ENCODE peak calls at places on chromosomes 4 and X, in seven cellular contexts. A is testis; E is GM03348; G is activated T-cell treated with anti-CD3 and anti-CD28 coated beads, Interleukin-2, amount 50 U/mL, for 72 hours; I is endothelial cell; B is BJ; F is AG08396. Q is an unnamed sample.

GRCh38 chr4:99915449-99915848 is 21.2 kb upstream of the LAMTOR3 start:
- DNase-seq in A (no peak), E (no peak), G (no peak), I (no peak), B (no peak), F (no peak), Q (no peak)

GRCh38 chr4:87213425-87213824 is 7.0 kb downstream of the KLHL8 start:
- DNase-seq in A (no peak), E (no peak), G (no peak), I (no peak), B (no peak), F (no peak), Q (no peak)

GRCh38 chrX:149511081-149511480 is 6.0 kb upstream of the IDS start:
- DNase-seq in A (no peak), E (no peak), G (no peak), I (no peak), B (no peak), F (no peak), Q (no peak)

GRCh38 chr4:26985836-26986235 is 125.2 kb downstream of the STIM2 start:
- DNase-seq in A (no peak), E (no peak), G (peak), I (no peak), B (no peak), F (no peak), Q (no peak)

GRCh38 chr4:65865489-65865888 is 195.2 kb upstream of the EPHA5 start:
- DNase-seq in A (peak), E (no peak), G (no peak), I (peak), B (no peak), F (no peak), Q (no peak)

GRCh38 chrX:16559206-16559619 is 90.7 kb upstream of the S100G start:
- DNase-seq in A (peak), E (peak), G (no peak), I (no peak), B (peak), F (peak), Q (no peak)

GRCh38 chr4:171573181-171573580 is 240.0 kb upstream of the GALNTL6 start:
- DNase-seq in A (no peak), E (no peak), G (no peak), I (no peak), B (no peak), F (no peak), Q (no peak)

GRCh38 chr4:48762408-48762807 is 17.7 kb downstream of the FRYL start:
- DNase-seq in A (no peak), E (no peak), G (no peak), I (no peak), B (no peak), F (no peak), Q (no peak)

GRCh38 chrX:3576886-3577516 is 136.4 kb downstream of the PRKX start:
- DNase-seq in A (no peak), E (peak), G (no peak), I (no peak), B (peak), F (no peak), Q (no peak)

GRCh38 chrX:49844622-49845021 is 15.5 kb downstream of the PAGE4 start:
- DNase-seq in A (no peak), E (no peak), G (no peak), I (no peak), B (no peak), F (no peak), Q (no peak)

GRCh38 chr4:176277162-176277904 is 8.3 kb upstream of the ASB5 start:
- DNase-seq in A (peak), E (peak), G (peak), I (peak), B (no peak), F (peak), Q (no peak)

GRCh38 chr4:158934996-158935669 is 166.3 kb downstream of the FNIP2 start:
- DNase-seq in A (no peak), E (peak), G (no peak), I (no peak), B (no peak), F (no peak), Q (no peak)

GRCh38 chrX:132744470-132744869 is 214.0 kb downstream of the HS6ST2 start:
- DNase-seq in A (no peak), E (no peak), G (no peak), I (no peak), B (no peak), F (no peak), Q (no peak)

GRCh38 chr4:71784569-71785197 is 804 bp upstream of the GC start:
- DNase-seq in A (no peak), E (no peak), G (no peak), I (no peak), B (no peak), F (no peak), Q (no peak)

GRCh38 chrX:81261576-81261975 is 59.7 kb downstream of the SH3BGRL start:
- DNase-seq in A (no peak), E (no peak), G (no peak), I (no peak), B (no peak), F (no peak), Q (no peak)

GRCh38 chrX:35439042-35439639 is 359.0 kb upstream of the MAGEB16 start:
- DNase-seq in A (no peak), E (no peak), G (no peak), I (no peak), B (no peak), F (no peak), Q (no peak)

GRCh38 chr4:70721747-70722146 is at the start of gene RUFY3:
- DNase-seq in A (peak), E (peak), G (no peak), I (no peak), B (peak), F (peak), Q (no peak)

GRCh38 chr4:136768925-136769275 is 763.4 kb downstream of the PCDH18 start:
- DNase-seq in A (no peak), E (no peak), G (no peak), I (no peak), B (no peak), F (no peak), Q (no peak)

GRCh38 chr4:108172780-108173598 is 4.3 kb upstream of the LEF1 start:
- DNase-seq in A (peak), E (peak), G (peak), I (peak), B (no peak), F (peak), Q (no peak)

GRCh38 chr4:15953625-15954024 is 9.3 kb downstream of the FGFBP2 start:
- DNase-seq in A (no peak), E (no peak), G (no peak), I (no peak), B (no peak), F (no peak), Q (no peak)

GRCh38 chrX:137212078-137212632 is 178.4 kb upstream of the GPR101 start:
- DNase-seq in A (no peak), E (no peak), G (no peak), I (no peak), B (no peak), F (no peak), Q (no peak)

Q was measured in central memory CD8-positive, alpha-beta T cell.